ENCODE peak calls at places on chromosomes 3 and 15, in four cellular contexts. One of them, this sample, is unnamed. For H3K4me1, the result is how much of the 10 kb centered on the place peaks cover.

GRCh38 chr3:18237251-18238005 is 187.7 kb downstream of the SATB1 start:
- DNase-seq in aorta: no peak
- DNase-seq in OCI-LY7: no peak
- DNase-seq in ovary: no peak
- DNase-seq in this sample: no peak

GRCh38 chr3:40920041-40920440 is 279.3 kb upstream of the CTNNB1 start:
- DNase-seq in ovary: no peak
- DNase-seq in OCI-LY7: no peak
- DNase-seq in aorta: no peak
- DNase-seq in this sample: no peak

GRCh38 chr3:154151969-154152368 is 30.8 kb downstream of the ARHGEF26 start:
- DNase-seq in aorta: no peak
- DNase-seq in ovary: no peak
- DNase-seq in OCI-LY7: no peak
- DNase-seq in this sample: no peak

GRCh38 chr15:68691667-68692066 is 112.9 kb downstream of the CORO2B start:
- DNase-seq in ovary: no peak
- DNase-seq in OCI-LY7: no peak
- DNase-seq in aorta: no peak
- DNase-seq in this sample: peak

GRCh38 chr3:138066383-138066782 is 49.0 kb downstream of the DZIP1L start:
- DNase-seq in OCI-LY7: no peak
- DNase-seq in ovary: no peak
- DNase-seq in aorta: no peak
- DNase-seq in this sample: no peak

GRCh38 chr15:45612790-45613415 is 21.9 kb upstream of the SQOR start:
- DNase-seq in ovary: no peak
- DNase-seq in aorta: no peak
- DNase-seq in OCI-LY7: no peak
- DNase-seq in this sample: no peak

GRCh38 chr15:47383102-47383501 is 334.2 kb upstream of the SEMA6D start:
- DNase-seq in OCI-LY7: no peak
- DNase-seq in ovary: no peak
- DNase-seq in aorta: no peak
- DNase-seq in this sample: no peak

GRCh38 chr3:130312374-130312773 is 33.1 kb upstream of the COL6A5 start:
- DNase-seq in aorta: no peak
- DNase-seq in ovary: no peak
- DNase-seq in OCI-LY7: no peak
- DNase-seq in this sample: no peak

GRCh38 chr15:100873029-100873677 is 6.5 kb upstream of the ALDH1A3 start:
- DNase-seq in aorta: no peak
- DNase-seq in ovary: no peak
- DNase-seq in OCI-LY7: peak
- DNase-seq in this sample: no peak

GRCh38 chr3:38312356-38312755 is 30.3 kb downstream of the SLC22A14 start:
- DNase-seq in aorta: no peak
- DNase-seq in OCI-LY7: no peak
- DNase-seq in ovary: no peak
- DNase-seq in this sample: no peak

GRCh38 chr15:22892333-22892732 is 53.9 kb downstream of the NIPA2 start:
- DNase-seq in ovary: no peak
- DNase-seq in OCI-LY7: no peak
- DNase-seq in aorta: no peak
- DNase-seq in this sample: no peak

GRCh38 chr3:187101184-187102072 is 37.9 kb downstream of the RPL39L start:
- DNase-seq in ovary: peak
- DNase-seq in aorta: peak
- DNase-seq in OCI-LY7: peak
- DNase-seq in this sample: peak

GRCh38 chr3:158430968-158431367 is 140.0 kb upstream of the MLF1 start:
- DNase-seq in ovary: no peak
- DNase-seq in aorta: no peak
- DNase-seq in OCI-LY7: no peak
- DNase-seq in this sample: no peak

GRCh38 chr3:39011191-39011736 is 40.5 kb downstream of the SCN11A start:
- DNase-seq in ovary: no peak
- DNase-seq in OCI-LY7: no peak
- DNase-seq in aorta: no peak
- DNase-seq in this sample: no peak

GRCh38 chr15:89654847-89655805 is at the start of gene KIF7:
- DNase-seq in ovary: peak
- DNase-seq in aorta: peak
- DNase-seq in OCI-LY7: no peak
- DNase-seq in this sample: peak

GRCh38 chr15:83112233-83112958 is 5.0 kb downstream of the TM6SF1 start:
- DNase-seq in ovary: no peak
- DNase-seq in aorta: no peak
- DNase-seq in OCI-LY7: no peak
- DNase-seq in this sample: no peak

DNA sequence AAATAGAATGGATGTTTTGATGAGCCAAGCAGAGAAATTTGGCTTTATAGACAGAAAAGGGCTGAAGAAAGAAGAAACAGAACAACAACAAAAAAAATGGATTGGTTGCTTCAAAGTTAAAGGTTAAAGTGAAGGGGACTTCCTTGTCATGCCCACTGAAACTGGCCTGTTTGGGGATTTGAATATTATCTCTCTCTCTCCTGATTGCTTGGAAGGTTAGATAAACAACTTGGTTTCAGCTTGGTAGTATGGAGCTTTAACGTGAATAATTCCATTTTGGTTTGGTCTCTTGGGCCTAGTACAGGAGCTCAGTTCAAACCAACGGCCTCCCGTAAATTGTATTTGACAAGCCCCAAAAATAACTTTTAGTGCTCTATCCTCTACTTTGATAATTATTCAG is 70.8 kb upstream of the MBNL1 start:
- DNase-seq in aorta: no peak
- DNase-seq in OCI-LY7: peak
- DNase-seq in ovary: no peak
- DNase-seq in this sample: no peak
- H3K4me1 ChIP-seq in aorta: under half
- H3K4me1 ChIP-seq in OCI-LY7: half or more
- H3K4me1 ChIP-seq in ovary: under half
- H3K4me1 ChIP-seq in this sample: under half

DNA sequence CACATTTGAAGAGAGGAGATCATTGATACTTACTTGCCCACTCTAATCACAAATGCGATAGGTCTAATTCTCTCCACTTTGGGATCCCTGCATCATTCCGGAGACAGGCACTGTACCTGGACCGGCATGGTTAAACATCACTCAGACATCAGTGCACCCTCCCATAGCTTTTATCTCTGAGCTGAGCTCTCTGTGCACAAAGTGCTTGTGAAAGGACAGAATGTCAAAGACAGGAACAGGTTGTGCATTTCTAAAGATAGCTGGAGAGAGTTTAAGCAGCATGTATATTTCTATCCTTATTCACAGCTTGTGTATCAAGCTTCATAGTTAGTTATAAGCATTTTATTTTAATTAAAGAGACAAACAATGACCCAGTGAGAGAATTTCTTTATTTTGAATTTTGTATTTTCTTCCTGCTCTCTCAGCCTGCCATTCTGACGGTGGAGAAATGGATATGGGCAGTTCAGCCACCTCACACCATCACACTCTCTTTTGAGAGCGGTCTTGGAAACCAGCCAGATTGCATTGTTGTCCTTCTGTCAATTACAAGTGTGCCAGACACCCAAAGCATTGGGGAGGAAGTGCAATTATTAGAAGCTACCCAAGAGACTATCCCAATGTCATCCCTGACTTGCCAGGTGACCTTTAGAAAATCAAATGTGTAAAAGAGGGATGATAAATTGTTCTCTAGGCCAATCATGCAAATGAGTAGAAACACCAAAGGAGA is 65.2 kb upstream of the CHL1 start:
- DNase-seq in ovary: no peak
- DNase-seq in aorta: no peak
- DNase-seq in OCI-LY7: no peak
- DNase-seq in this sample: no peak
- H3K27ac ChIP-seq in ovary: no peak
- H3K27ac ChIP-seq in aorta: no peak
- H3K27ac ChIP-seq in OCI-LY7: no peak
- H3K27ac ChIP-seq in this sample: no peak

GRCh38 chr3:133475245-133476010 is 75.6 kb downstream of the BFSP2 start:
- DNase-seq in OCI-LY7: peak
- DNase-seq in ovary: no peak
- DNase-seq in aorta: no peak
- DNase-seq in this sample: no peak

GRCh38 chr3:133474251-133474801 is 74.5 kb downstream of the BFSP2 start:
- DNase-seq in OCI-LY7: no peak
- DNase-seq in aorta: no peak
- DNase-seq in ovary: peak
- DNase-seq in this sample: peak

GRCh38 chr3:133472889-133473288 is 73.0 kb downstream of the BFSP2 start:
- DNase-seq in OCI-LY7: peak
- DNase-seq in ovary: no peak
- DNase-seq in aorta: no peak
- DNase-seq in this sample: no peak

GRCh38 chr3:133469140-133469731 is 69.4 kb downstream of the BFSP2 start:
- DNase-seq in ovary: no peak
- DNase-seq in aorta: no peak
- DNase-seq in OCI-LY7: no peak
- DNase-seq in this sample: no peak

DNA sequence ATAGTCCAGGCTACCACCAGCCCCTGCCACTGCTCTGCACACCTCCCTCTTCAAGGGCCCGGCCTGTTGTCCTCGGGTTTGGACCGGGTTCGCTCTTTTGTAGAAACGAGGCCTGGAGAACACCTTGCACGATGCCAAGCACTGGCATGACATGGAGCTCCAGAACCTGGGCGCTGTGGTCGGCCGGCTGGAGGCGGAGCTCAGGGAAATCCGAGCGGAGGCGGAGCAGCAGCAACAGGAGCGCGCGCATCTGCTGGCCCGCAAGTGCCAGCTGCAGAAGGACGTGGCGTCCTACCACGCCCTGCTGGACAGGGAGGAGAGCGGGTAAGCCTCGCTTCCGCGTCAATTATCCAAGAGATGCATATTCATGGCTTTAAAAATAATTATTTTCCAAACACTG is 72.4 kb downstream of the BFSP2 start:
- DNase-seq in OCI-LY7: no peak
- DNase-seq in aorta: peak
- DNase-seq in ovary: peak
- DNase-seq in this sample: no peak
- H3K4me3 ChIP-seq in OCI-LY7: peak
- H3K4me3 ChIP-seq in aorta: no peak
- H3K4me3 ChIP-seq in ovary: no peak
- H3K4me3 ChIP-seq in this sample: no peak

GRCh38 chr15:59017459-59017858 is 30.0 kb downstream of the RNF111 start:
- DNase-seq in OCI-LY7: no peak
- DNase-seq in aorta: no peak
- DNase-seq in ovary: no peak
- DNase-seq in this sample: no peak
- H3K4me1 ChIP-seq in OCI-LY7: under half
- H3K4me1 ChIP-seq in aorta: under half
- H3K4me1 ChIP-seq in ovary: under half
- H3K4me1 ChIP-seq in this sample: under half

GRCh38 chr3:114216186-114216970 is 21.0 kb downstream of the ZNF80 start:
- DNase-seq in aorta: no peak
- DNase-seq in OCI-LY7: no peak
- DNase-seq in ovary: no peak
- DNase-seq in this sample: no peak

GRCh38 chr3:114214542-114215341 is 22.6 kb downstream of the ZNF80 start:
- DNase-seq in aorta: no peak
- DNase-seq in ovary: no peak
- DNase-seq in OCI-LY7: peak
- DNase-seq in this sample: no peak

GRCh38 chr3:114213669-114214541 is 23.5 kb downstream of the ZNF80 start:
- DNase-seq in aorta: no peak
- DNase-seq in OCI-LY7: peak
- DNase-seq in ovary: no peak
- DNase-seq in this sample: peak

GRCh38 chr3:114212646-114213045 is 24.7 kb downstream of the ZNF80 start:
- DNase-seq in aorta: no peak
- DNase-seq in ovary: no peak
- DNase-seq in OCI-LY7: no peak
- DNase-seq in this sample: no peak

GRCh38 chr3:114213262-114213668 is 24.1 kb downstream of the ZNF80 start:
- DNase-seq in OCI-LY7: no peak
- DNase-seq in aorta: no peak
- DNase-seq in ovary: no peak
- DNase-seq in this sample: no peak
- H3K27ac ChIP-seq in OCI-LY7: peak
- H3K27ac ChIP-seq in aorta: no peak
- H3K27ac ChIP-seq in ovary: no peak
- H3K27ac ChIP-seq in this sample: no peak

This sample was measured in psoas muscle.